ENCODE peak calls at places on chromosomes 13 and 19, in six cellular contexts. X is activated naive CD4-positive, alpha-beta T cell; S is stimulated activated CD8-positive, alpha-beta memory T cell treated with anti-CD3 and anti-CD28 coated beads, Interleukin-7, amount 100 ng/mL, for 1 hour; C is fibroblast of pulmonary artery; M is lower lobe of right lung; W is AG09319. D is an unnamed sample.

GRCh38 chr19:40217921-40218890 is at the start of gene TTC9B:
- DNase-seq in X (no peak), S (no peak), C (no peak), M (no peak), W (no peak), D (peak; percentile 80)

GRCh38 chr19:48975947-48976847 is 11.1 kb downstream of the FTL start:
- DNase-seq in X (no peak), S (no peak), C (no peak), M (no peak), W (no peak), D (peak; percentile 68)

GRCh38 chr13:52738719-52739467 is 727 bp downstream of the CNMD start:
- DNase-seq in X (no peak), S (no peak), C (no peak), M (no peak), W (no peak), D (no peak)

GRCh38 chr19:1171755-1172352 is 2.2 kb downstream of the SBNO2 start:
- DNase-seq in X (no peak), S (no peak), C (no peak), M (peak; percentile 46), W (no peak), D (no peak)

GRCh38 chr19:33348301-33349010 is 25.1 kb upstream of the CEBPG start:
- DNase-seq in X (no peak), S (no peak), C (peak; percentile 3), M (no peak), W (no peak), D (no peak)

GRCh38 chr13:40598599-40598998 is 67.8 kb downstream of the FOXO1 start:
- DNase-seq in X (no peak), S (no peak), C (no peak), M (no peak), W (no peak), D (no peak)

GRCh38 chr13:110677731-110678545 is 28.0 kb downstream of the CARS2 start:
- DNase-seq in X (no peak), S (no peak), C (peak; percentile 10), M (no peak), W (no peak), D (no peak)

GRCh38 chr19:45186509-45187334 is 8.1 kb downstream of the BLOC1S3 start:
- DNase-seq in X (no peak), S (no peak), C (no peak), M (no peak), W (no peak), D (no peak)

GRCh38 chr19:33443638-33444195 is 70.2 kb downstream of the CEBPG start:
- DNase-seq in X (no peak), S (no peak), C (no peak), M (no peak), W (no peak), D (peak; percentile 47)

GRCh38 chr19:9507285-9507684 is 8.9 kb upstream of the ZNF560 start:
- DNase-seq in X (no peak), S (no peak), C (no peak), M (no peak), W (no peak), D (no peak)

D was measured in activated effector memory CD4-positive, alpha-beta T cell treated with anti-CD3 and anti-CD28 coated beads, Interleukin-2, amount 50 U/mL, for 16 hours.